ENCODE peak calls at places on chromosome 4, in four cellular contexts. One of them, this sample, is unnamed. For H3K27me3, the result is how much of the 10 kb centered on the place peaks cover.

GRCh38 chr4:106690487-106690886 is 321.9 kb upstream of the GIMD1 start:
- DNase-seq in tibial nerve: no peak
- DNase-seq in thoracic aorta: no peak
- DNase-seq in testis: no peak
- DNase-seq in this sample: no peak

GRCh38 chr4:70505152-70505748 is 13.1 kb upstream of the AMTN start:
- DNase-seq in thoracic aorta: no peak
- DNase-seq in tibial nerve: peak
- DNase-seq in testis: peak
- DNase-seq in this sample: peak

GRCh38 chr4:95061220-95061619 is 303.5 kb downstream of the BMPR1B start:
- DNase-seq in testis: no peak
- DNase-seq in tibial nerve: no peak
- DNase-seq in thoracic aorta: no peak
- DNase-seq in this sample: no peak

GRCh38 chr4:184668511-184669114 is 19.1 kb downstream of the PRIMPOL start:
- DNase-seq in testis: no peak
- DNase-seq in tibial nerve: no peak
- DNase-seq in thoracic aorta: no peak
- DNase-seq in this sample: no peak

GRCh38 chr4:106809083-106809482 is 227.0 kb downstream of the DKK2 start:
- DNase-seq in testis: peak
- DNase-seq in tibial nerve: no peak
- DNase-seq in thoracic aorta: no peak
- DNase-seq in this sample: no peak

GRCh38 chr4:71009796-71010588 is 16.5 kb downstream of the DCK start:
- DNase-seq in thoracic aorta: no peak
- DNase-seq in tibial nerve: no peak
- DNase-seq in testis: no peak
- DNase-seq in this sample: no peak

GRCh38 chr4:185931375-185931774 is 119.4 kb upstream of the SORBS2 start:
- DNase-seq in thoracic aorta: no peak
- DNase-seq in testis: no peak
- DNase-seq in tibial nerve: no peak
- DNase-seq in this sample: no peak

GRCh38 chr4:78612398-78613005 is 60.9 kb downstream of the ANXA3 start:
- DNase-seq in thoracic aorta: no peak
- DNase-seq in testis: peak
- DNase-seq in tibial nerve: no peak
- DNase-seq in this sample: no peak

GRCh38 chr4:49516796-49517195 is 530.7 kb downstream of the CWH43 start:
- DNase-seq in testis: no peak
- DNase-seq in tibial nerve: no peak
- DNase-seq in thoracic aorta: no peak
- DNase-seq in this sample: no peak

GRCh38 chr4:140556372-140557085 is 12.2 kb downstream of the UCP1 start:
- DNase-seq in testis: no peak
- DNase-seq in thoracic aorta: no peak
- DNase-seq in tibial nerve: no peak
- DNase-seq in this sample: peak

GRCh38 chr4:144709793-144710525 is 64.0 kb downstream of the HHIP start:
- DNase-seq in testis: no peak
- DNase-seq in thoracic aorta: no peak
- DNase-seq in tibial nerve: no peak
- DNase-seq in this sample: no peak

GRCh38 chr4:49221209-49221608 is 235.1 kb downstream of the CWH43 start:
- DNase-seq in tibial nerve: no peak
- DNase-seq in testis: no peak
- DNase-seq in thoracic aorta: no peak
- DNase-seq in this sample: no peak

GRCh38 chr4:137994858-137995257 is 247.3 kb downstream of the SLC7A11 start:
- DNase-seq in tibial nerve: no peak
- DNase-seq in testis: no peak
- DNase-seq in thoracic aorta: no peak
- DNase-seq in this sample: no peak

GRCh38 chr4:101020956-101021355 is 326.4 kb downstream of the PPP3CA start:
- DNase-seq in tibial nerve: no peak
- DNase-seq in testis: no peak
- DNase-seq in thoracic aorta: no peak
- DNase-seq in this sample: peak

GRCh38 chr4:152539556-152540292 is 3.8 kb upstream of the FBXW7 start:
- DNase-seq in tibial nerve: no peak
- DNase-seq in testis: no peak
- DNase-seq in thoracic aorta: no peak
- DNase-seq in this sample: no peak

GRCh38 chr4:26839534-26839951 is 21.1 kb upstream of the STIM2 start:
- DNase-seq in thoracic aorta: no peak
- DNase-seq in testis: no peak
- DNase-seq in tibial nerve: no peak
- DNase-seq in this sample: no peak

GRCh38 chr4:148795156-148795864 is 353.1 kb upstream of the NR3C2 start:
- DNase-seq in tibial nerve: no peak
- DNase-seq in thoracic aorta: no peak
- DNase-seq in testis: peak
- DNase-seq in this sample: no peak

GRCh38 chr4:72919937-72920336 is 149.6 kb downstream of the COX18 start:
- DNase-seq in testis: no peak
- DNase-seq in tibial nerve: no peak
- DNase-seq in thoracic aorta: no peak
- DNase-seq in this sample: no peak

GRCh38 chr4:52863324-52863723 is 1.2 kb downstream of the RASL11B start:
- DNase-seq in testis: no peak
- DNase-seq in thoracic aorta: no peak
- DNase-seq in tibial nerve: no peak
- DNase-seq in this sample: no peak

GRCh38 chr4:7075962-7076693 is 8.3 kb upstream of the GRPEL1 start:
- DNase-seq in tibial nerve: no peak
- DNase-seq in testis: no peak
- DNase-seq in thoracic aorta: no peak
- DNase-seq in this sample: no peak

GRCh38 chr4:164847967-164848649 is 28.9 kb upstream of the APELA start:
- DNase-seq in thoracic aorta: no peak
- DNase-seq in testis: no peak
- DNase-seq in tibial nerve: no peak
- DNase-seq in this sample: no peak

GRCh38 chr4:188971125-188971524 is 831.9 kb downstream of the TRIML1 start:
- DNase-seq in testis: no peak
- DNase-seq in tibial nerve: no peak
- DNase-seq in thoracic aorta: no peak
- DNase-seq in this sample: no peak

GRCh38 chr4:73836373-73837269 is at the start of gene CXCL6:
- DNase-seq in thoracic aorta: no peak
- DNase-seq in tibial nerve: peak
- DNase-seq in testis: peak
- DNase-seq in this sample: no peak

GRCh38 chr4:119627267-119628190 is 1.1 kb downstream of the PDE5A start:
- DNase-seq in thoracic aorta: peak
- DNase-seq in testis: peak
- DNase-seq in tibial nerve: peak
- DNase-seq in this sample: peak

GRCh38 chr4:2637956-2638552 is 101.6 kb downstream of the FAM193A start:
- DNase-seq in testis: no peak
- DNase-seq in thoracic aorta: no peak
- DNase-seq in tibial nerve: no peak
- DNase-seq in this sample: no peak

GRCh38 chr4:176302283-176303275 is 17.2 kb upstream of the SPCS3 start:
- DNase-seq in thoracic aorta: no peak
- DNase-seq in tibial nerve: no peak
- DNase-seq in testis: no peak
- DNase-seq in this sample: no peak

GRCh38 chr4:186624951-186625350 is 69.6 kb upstream of the MTNR1A start:
- DNase-seq in testis: no peak
- DNase-seq in thoracic aorta: no peak
- DNase-seq in tibial nerve: no peak
- DNase-seq in this sample: no peak

GRCh38 chr4:77190053-77190452 is 33.0 kb downstream of the CCNG2 start:
- DNase-seq in tibial nerve: no peak
- DNase-seq in testis: no peak
- DNase-seq in thoracic aorta: no peak
- DNase-seq in this sample: no peak

GRCh38 chr4:17013382-17014006 is 115.0 kb upstream of the LDB2 start:
- DNase-seq in thoracic aorta: no peak
- DNase-seq in tibial nerve: no peak
- DNase-seq in testis: no peak
- DNase-seq in this sample: no peak

GRCh38 chr4:144709159-144709558 is 63.2 kb downstream of the HHIP start:
- DNase-seq in testis: no peak
- DNase-seq in tibial nerve: no peak
- DNase-seq in thoracic aorta: no peak
- DNase-seq in this sample: no peak

GRCh38 chr4:159227984-159228383 is 125.1 kb downstream of the RAPGEF2 start:
- DNase-seq in thoracic aorta: peak
- DNase-seq in testis: peak
- DNase-seq in tibial nerve: peak
- DNase-seq in this sample: no peak
- H3K4me3 ChIP-seq in thoracic aorta: peak
- H3K4me3 ChIP-seq in testis: no peak
- H3K4me3 ChIP-seq in tibial nerve: no peak
- H3K4me3 ChIP-seq in this sample: no peak

GRCh38 chr4:143395054-143395453 is 58.4 kb downstream of the GAB1 start:
- DNase-seq in testis: no peak
- DNase-seq in thoracic aorta: no peak
- DNase-seq in tibial nerve: no peak
- DNase-seq in this sample: no peak
- TF ChIP-seq CTCF in testis: no peak
- TF ChIP-seq CTCF in thoracic aorta: no peak
- TF ChIP-seq CTCF in tibial nerve: no peak
- TF ChIP-seq CTCF in this sample: no peak

GRCh38 chr4:4913628-4914027 is 54.2 kb downstream of the MSX1 start:
- DNase-seq in testis: no peak
- DNase-seq in tibial nerve: no peak
- DNase-seq in thoracic aorta: no peak
- DNase-seq in this sample: no peak
- H3K27me3 ChIP-seq in testis: under half
- H3K27me3 ChIP-seq in tibial nerve: under half
- H3K27me3 ChIP-seq in thoracic aorta: under half
- H3K27me3 ChIP-seq in this sample: under half

DNA sequence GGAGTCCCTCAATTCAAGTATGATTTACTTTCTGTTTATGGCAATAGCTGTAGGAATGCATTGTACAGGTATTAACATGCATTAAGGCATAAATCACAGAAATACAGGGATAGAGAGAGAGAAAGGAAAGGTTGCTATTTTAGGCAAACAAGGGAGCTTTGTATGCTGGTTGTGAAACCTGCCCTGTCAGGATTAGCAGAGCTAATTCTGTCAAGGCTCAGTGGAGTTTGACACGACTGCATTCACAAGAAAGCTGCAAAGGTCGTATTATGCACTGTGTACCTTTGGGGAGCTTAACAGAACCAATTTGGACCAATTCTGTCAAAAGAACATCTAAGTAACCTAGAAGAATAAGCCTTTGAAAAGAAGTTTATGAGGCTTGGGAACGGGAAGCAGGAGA is 239.3 kb downstream of the GRIA2 start:
- DNase-seq in thoracic aorta: no peak
- DNase-seq in testis: no peak
- DNase-seq in tibial nerve: no peak
- DNase-seq in this sample: no peak
- H3K4me3 ChIP-seq in thoracic aorta: peak
- H3K4me3 ChIP-seq in testis: no peak
- H3K4me3 ChIP-seq in tibial nerve: no peak
- H3K4me3 ChIP-seq in this sample: no peak

DNA sequence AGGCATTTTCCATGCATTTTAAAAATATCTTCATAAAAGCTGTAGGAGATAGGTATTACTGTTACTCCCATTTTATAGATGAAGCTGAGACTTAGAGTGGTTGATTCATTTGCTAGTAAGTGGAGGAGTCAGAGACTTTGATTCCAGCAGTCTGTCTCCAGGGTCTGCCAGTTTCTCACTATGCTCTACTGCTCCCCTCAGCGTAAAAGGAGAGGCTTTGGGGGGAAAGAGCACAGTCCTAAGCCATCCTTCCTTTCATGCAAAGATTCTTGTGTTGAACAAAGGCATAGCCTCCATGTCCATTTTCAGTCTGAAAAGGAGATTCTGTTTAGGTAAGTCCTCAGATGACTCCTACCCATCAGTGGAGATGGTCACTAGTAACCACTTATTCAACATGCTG is 117.7 kb upstream of the TMEM150C start:
- DNase-seq in tibial nerve: no peak
- DNase-seq in testis: no peak
- DNase-seq in thoracic aorta: no peak
- DNase-seq in this sample: no peak
- TF ChIP-seq CTCF in tibial nerve: no peak
- TF ChIP-seq CTCF in testis: no peak
- TF ChIP-seq CTCF in thoracic aorta: no peak
- TF ChIP-seq CTCF in this sample: no peak

DNA sequence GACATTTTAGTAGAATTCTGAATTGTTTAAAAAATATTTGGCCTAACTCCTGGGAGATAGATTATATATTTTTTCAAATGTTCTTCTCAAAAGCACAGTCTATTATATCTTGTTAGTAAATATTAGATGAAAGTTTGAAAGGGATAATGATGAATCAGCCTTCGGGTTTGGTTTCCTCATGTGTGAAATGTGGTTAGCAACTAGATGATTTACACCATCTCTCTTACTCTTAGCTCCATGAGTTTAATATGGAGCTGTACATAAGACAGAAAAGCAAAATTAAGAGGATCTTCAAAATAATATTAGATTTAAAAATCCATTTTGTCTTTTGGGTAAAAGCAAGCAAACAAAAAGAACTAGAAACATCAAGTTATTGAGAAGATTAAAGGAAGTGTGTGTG is 120.8 kb upstream of the SFRP2 start:
- DNase-seq in testis: no peak
- DNase-seq in thoracic aorta: no peak
- DNase-seq in tibial nerve: no peak
- DNase-seq in this sample: no peak
- H3K27me3 ChIP-seq in testis: under half
- H3K27me3 ChIP-seq in thoracic aorta: under half
- H3K27me3 ChIP-seq in tibial nerve: under half
- H3K27me3 ChIP-seq in this sample: under half

GRCh38 chr4:32768664-32769389 is 2048.7 kb downstream of the PCDH7 start:
- DNase-seq in tibial nerve: no peak
- DNase-seq in thoracic aorta: no peak
- DNase-seq in testis: no peak
- DNase-seq in this sample: no peak
- H3K4me3 ChIP-seq in tibial nerve: no peak
- H3K4me3 ChIP-seq in thoracic aorta: no peak
- H3K4me3 ChIP-seq in testis: no peak
- H3K4me3 ChIP-seq in this sample: no peak

DNA sequence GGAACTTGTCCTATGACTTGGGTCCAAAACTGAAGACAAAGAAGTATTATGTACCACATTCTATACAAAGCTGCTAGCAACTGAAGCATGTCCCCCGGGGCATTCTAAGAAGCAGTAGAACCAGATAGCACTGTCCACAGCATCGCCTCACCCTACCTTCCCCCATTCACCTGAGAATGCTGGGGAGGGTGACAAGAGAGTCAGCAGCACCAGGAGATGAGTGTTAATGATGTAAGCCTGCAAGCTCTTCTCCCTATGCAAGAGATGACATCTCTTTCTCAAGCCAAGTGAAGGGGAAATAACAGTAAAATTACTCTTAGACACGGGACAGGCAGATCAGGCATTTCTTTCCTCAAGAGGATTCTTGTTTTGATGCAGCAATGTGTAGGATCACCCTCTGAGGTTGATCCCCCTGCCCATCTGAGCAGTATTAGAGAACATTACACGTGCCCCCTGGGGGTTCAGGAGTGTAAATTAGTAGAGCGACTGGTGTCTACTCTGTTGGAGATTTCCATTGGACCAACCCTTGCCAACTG is 13.9 kb upstream of the TLR1 start:
- DNase-seq in testis: no peak
- DNase-seq in tibial nerve: no peak
- DNase-seq in thoracic aorta: no peak
- DNase-seq in this sample: peak
- TF ChIP-seq CTCF in testis: no peak
- TF ChIP-seq CTCF in tibial nerve: no peak
- TF ChIP-seq CTCF in thoracic aorta: no peak
- TF ChIP-seq CTCF in this sample: no peak

This sample was measured in GM06990.